ENCODE peak calls at places on chromosomes 1 and 21, in ten cellular contexts. I is left lobe of liver; S is renal cortical epithelial cell; D is stimulated activated CD4-positive, alpha-beta T cell treated with anti-CD3 and anti-CD28 coated beads, Interleukin-1b, Interleukin-23, amount 100 ng/mL, for 1 hour; A is activated effector memory CD4-positive, alpha-beta T cell treated with anti-CD3 and anti-CD28 coated beads, Interleukin-2, amount 50 U/mL, for 16 hours; U is SJSA1; C is NCI-H69; Q is right lobe of liver; L is uterus; B is CD8-positive, alpha-beta memory T cell. Y is an unnamed sample.

GRCh38 chr1:31736675-31737074 is 27.5 kb downstream of the ADGRB2 start:
- DNase-seq in A (peak), B (no peak), S (peak), L (no peak), C (peak), D (no peak), U (no peak), Q (no peak), I (no peak), Y (no peak)

GRCh38 chr1:27959792-27960603 is at the start of gene XKR8:
- DNase-seq in L (peak), S (peak), D (peak), A (peak), Q (peak), U (peak), B (peak), I (peak), C (no peak), Y (peak)

GRCh38 chr21:44723177-44724131 is 12.1 kb upstream of the TSPEAR start:
- DNase-seq in B (peak), U (no peak), I (no peak), S (no peak), A (peak), Q (no peak), L (no peak), D (no peak), C (peak), Y (no peak)

GRCh38 chr1:240909701-240910457 is 297.9 kb upstream of the GREM2 start:
- DNase-seq in Q (no peak), A (no peak), B (no peak), U (no peak), C (no peak), D (no peak), I (no peak), L (no peak), S (no peak), Y (no peak)

GRCh38 chr1:201219481-201220387 is 29.1 kb downstream of the IGFN1 start:
- DNase-seq in L (no peak), I (no peak), B (no peak), Q (no peak), U (no peak), D (no peak), A (peak), S (no peak), C (peak), Y (no peak)

GRCh38 chr1:58699011-58699762 is 675 bp downstream of the MYSM1 start:
- DNase-seq in L (no peak), C (no peak), Q (no peak), U (no peak), S (peak), B (no peak), D (no peak), I (no peak), A (no peak), Y (no peak)

GRCh38 chr1:183218981-183219621 is 33.0 kb downstream of the LAMC2 start:
- DNase-seq in A (no peak), Q (no peak), S (peak), I (no peak), D (no peak), L (peak), U (no peak), B (peak), C (peak), Y (peak)

GRCh38 chr1:228464487-228464983 is 22.6 kb upstream of the RNF187 start:
- DNase-seq in C (peak), I (no peak), Q (peak), S (peak), D (peak), B (peak), L (peak), U (peak), A (peak), Y (peak)

GRCh38 chr1:43520100-43520828 is 10.4 kb upstream of the PTPRF start:
- DNase-seq in U (no peak), A (no peak), C (peak), B (no peak), Q (peak), L (no peak), S (no peak), I (no peak), D (no peak), Y (no peak)

GRCh38 chr1:230300322-230301301 is 125.5 kb downstream of the PGBD5 start:
- DNase-seq in D (no peak), S (no peak), C (no peak), Q (no peak), L (no peak), A (no peak), I (no peak), U (no peak), B (no peak), Y (no peak)

GRCh38 chr1:62082456-62083363 is 111.9 kb upstream of the L1TD1 start:
- DNase-seq in L (peak), C (peak), U (peak), A (peak), S (peak), Q (no peak), I (no peak), D (peak), B (peak), Y (no peak)

GRCh38 chr1:1013922-1014617 is 773 bp downstream of the ISG15 start:
- DNase-seq in L (no peak), A (peak), D (no peak), C (peak), I (no peak), Q (no peak), U (peak), S (no peak), B (peak), Y (no peak)

GRCh38 chr1:100400332-100400933 is 48.1 kb downstream of the CDC14A start:
- DNase-seq in I (no peak), U (no peak), L (no peak), C (peak), Q (no peak), B (peak), D (no peak), A (peak), S (no peak), Y (no peak)

GRCh38 chr1:57067863-57068262 is 102.0 kb upstream of the C8B start:
- DNase-seq in A (no peak), B (no peak), Q (no peak), C (no peak), L (no peak), I (no peak), D (no peak), U (no peak), S (no peak), Y (no peak)

GRCh38 chr1:88433556-88433955 is 250.5 kb upstream of the PKN2 start:
- DNase-seq in L (no peak), A (no peak), B (no peak), C (no peak), I (no peak), U (no peak), S (peak), Q (no peak), D (no peak), Y (no peak)

GRCh38 chr1:176998396-176998795 is 166.1 kb downstream of the ASTN1 start:
- DNase-seq in S (no peak), C (no peak), U (no peak), Q (no peak), L (no peak), D (no peak), A (no peak), B (no peak), I (no peak), Y (no peak)

GRCh38 chr1:204959374-204959773 is 83.6 kb upstream of the CNTN2 start:
- DNase-seq in B (no peak), U (no peak), C (no peak), I (no peak), Q (no peak), S (no peak), L (no peak), D (no peak), A (no peak), Y (no peak)